ENCODE peak calls at places on chromosomes 11 and 22, in four cellular contexts. One of them, this sample, is unnamed.
A peak's percentile ranks its signal among the peaks of the same experiment; 100 is the strongest.

GRCh38 chr22:37749831-37750595 is 53.2 kb downstream of the TRIOBP start:
- DNase-seq in epithelial cell of esophagus: peak; percentile 98
- DNase-seq in pancreas: no peak
- DNase-seq in neural crest cell: no peak
- DNase-seq in this sample: peak; percentile 88

GRCh38 chr11:11382858-11383532 is 29.9 kb upstream of the CSNK2A3 start:
- DNase-seq in epithelial cell of esophagus: no peak
- DNase-seq in pancreas: no peak
- DNase-seq in neural crest cell: no peak
- DNase-seq in this sample: no peak

GRCh38 chr11:35822815-35823495 is 120.9 kb upstream of the LDLRAD3 start:
- DNase-seq in epithelial cell of esophagus: no peak
- DNase-seq in pancreas: no peak
- DNase-seq in neural crest cell: no peak
- DNase-seq in this sample: no peak

GRCh38 chr22:29310863-29311339 is 4.5 kb downstream of the GAS2L1 start:
- DNase-seq in epithelial cell of esophagus: peak; percentile 96
- DNase-seq in pancreas: peak; percentile 97
- DNase-seq in neural crest cell: peak; percentile 58
- DNase-seq in this sample: peak; percentile 97

GRCh38 chr11:46381046-46381835 is at the start of gene MDK:
- DNase-seq in epithelial cell of esophagus: no peak
- DNase-seq in pancreas: peak; percentile 35
- DNase-seq in neural crest cell: peak; percentile 56
- DNase-seq in this sample: no peak

GRCh38 chr11:8361206-8361605 is 97.5 kb upstream of the LMO1 start:
- DNase-seq in epithelial cell of esophagus: no peak
- DNase-seq in pancreas: no peak
- DNase-seq in neural crest cell: no peak
- DNase-seq in this sample: peak; percentile 30

GRCh38 chr11:72758690-72759389 is 6.6 kb upstream of the ARAP1 start:
- DNase-seq in epithelial cell of esophagus: no peak
- DNase-seq in pancreas: peak; percentile 48
- DNase-seq in neural crest cell: no peak
- DNase-seq in this sample: no peak

GRCh38 chr11:64207247-64208085 is 945 bp downstream of the FERMT3 start:
- DNase-seq in epithelial cell of esophagus: no peak
- DNase-seq in pancreas: no peak
- DNase-seq in neural crest cell: no peak
- DNase-seq in this sample: no peak

DNA sequence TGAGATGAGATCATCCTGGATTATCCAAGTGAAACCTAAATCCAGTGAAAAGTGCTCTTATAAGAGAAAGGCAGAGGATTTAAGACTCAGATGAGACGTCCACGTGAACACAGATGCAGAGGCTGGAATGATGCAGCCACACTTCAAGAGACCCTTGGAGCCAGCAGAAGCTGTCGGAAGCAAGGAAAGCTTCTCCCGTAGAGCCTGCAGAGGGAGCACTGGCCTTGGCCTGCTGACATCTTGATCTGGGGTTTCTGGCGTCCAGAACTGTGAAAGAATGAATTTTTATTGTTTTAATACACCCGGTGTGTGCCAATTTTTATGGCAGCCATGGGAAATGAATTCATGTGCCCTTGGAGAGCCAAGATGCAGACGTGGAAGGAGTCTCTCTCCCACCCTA is 407.0 kb upstream of the B3GAT1 start:
- DNase-seq in epithelial cell of esophagus: no peak
- DNase-seq in pancreas: no peak
- DNase-seq in neural crest cell: no peak
- DNase-seq in this sample: no peak
- TF ChIP-seq CTCF in epithelial cell of esophagus: no peak
- TF ChIP-seq CTCF in pancreas: no peak
- TF ChIP-seq CTCF in neural crest cell: peak; percentile 31
- TF ChIP-seq CTCF in this sample: no peak

GRCh38 chr11:97254790-97255189 is 865.0 kb downstream of the JRKL start:
- DNase-seq in epithelial cell of esophagus: no peak
- DNase-seq in pancreas: no peak
- DNase-seq in neural crest cell: no peak
- DNase-seq in this sample: no peak

GRCh38 chr11:97259434-97259833 is 869.6 kb downstream of the JRKL start:
- DNase-seq in epithelial cell of esophagus: no peak
- DNase-seq in pancreas: no peak
- DNase-seq in neural crest cell: no peak
- DNase-seq in this sample: no peak

GRCh38 chr11:97259884-97260283 is 870.1 kb downstream of the JRKL start:
- DNase-seq in epithelial cell of esophagus: no peak
- DNase-seq in pancreas: no peak
- DNase-seq in neural crest cell: no peak
- DNase-seq in this sample: no peak
- TF ChIP-seq CTCF in epithelial cell of esophagus: no peak
- TF ChIP-seq CTCF in pancreas: no peak
- TF ChIP-seq CTCF in neural crest cell: peak; percentile 44
- TF ChIP-seq CTCF in this sample: peak; percentile 8

DNA sequence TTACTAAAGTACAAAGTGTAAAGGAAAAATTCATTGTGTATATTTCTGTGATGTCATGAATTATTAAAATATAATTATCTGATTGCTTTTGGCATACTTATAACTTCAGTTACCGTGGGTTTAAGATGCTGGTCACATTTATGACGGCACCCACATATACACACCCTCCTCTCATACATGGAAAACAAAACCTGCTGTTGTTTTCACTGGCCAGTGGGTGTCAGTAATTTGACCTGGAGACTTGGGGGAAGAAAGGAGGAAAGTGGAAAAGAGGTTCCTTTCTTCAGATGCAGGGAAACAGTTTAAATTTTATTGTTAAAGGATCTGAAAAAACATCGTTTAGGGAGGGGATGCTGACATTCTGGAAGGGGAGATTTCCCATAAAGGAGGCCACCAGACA is 742 bp upstream of the BBOX1 start:
- DNase-seq in epithelial cell of esophagus: no peak
- DNase-seq in pancreas: no peak
- DNase-seq in neural crest cell: no peak
- DNase-seq in this sample: no peak
- TF ChIP-seq CTCF in epithelial cell of esophagus: peak; percentile 24
- TF ChIP-seq CTCF in pancreas: no peak
- TF ChIP-seq CTCF in neural crest cell: no peak
- TF ChIP-seq CTCF in this sample: peak; percentile 33

GRCh38 chr22:22219140-22219996 is 25.2 kb upstream of the VPREB1 start:
- DNase-seq in epithelial cell of esophagus: no peak
- DNase-seq in pancreas: no peak
- DNase-seq in neural crest cell: no peak
- DNase-seq in this sample: no peak
- TF ChIP-seq CTCF in epithelial cell of esophagus: no peak
- TF ChIP-seq CTCF in pancreas: no peak
- TF ChIP-seq CTCF in neural crest cell: no peak
- TF ChIP-seq CTCF in this sample: no peak

GRCh38 chr22:30866811-30867271 is 101.7 kb downstream of the MORC2 start:
- DNase-seq in epithelial cell of esophagus: no peak
- DNase-seq in pancreas: no peak
- DNase-seq in neural crest cell: no peak
- DNase-seq in this sample: peak; percentile 45
- TF ChIP-seq CTCF in epithelial cell of esophagus: no peak
- TF ChIP-seq CTCF in pancreas: no peak
- TF ChIP-seq CTCF in neural crest cell: peak; percentile 26
- TF ChIP-seq CTCF in this sample: no peak

DNA sequence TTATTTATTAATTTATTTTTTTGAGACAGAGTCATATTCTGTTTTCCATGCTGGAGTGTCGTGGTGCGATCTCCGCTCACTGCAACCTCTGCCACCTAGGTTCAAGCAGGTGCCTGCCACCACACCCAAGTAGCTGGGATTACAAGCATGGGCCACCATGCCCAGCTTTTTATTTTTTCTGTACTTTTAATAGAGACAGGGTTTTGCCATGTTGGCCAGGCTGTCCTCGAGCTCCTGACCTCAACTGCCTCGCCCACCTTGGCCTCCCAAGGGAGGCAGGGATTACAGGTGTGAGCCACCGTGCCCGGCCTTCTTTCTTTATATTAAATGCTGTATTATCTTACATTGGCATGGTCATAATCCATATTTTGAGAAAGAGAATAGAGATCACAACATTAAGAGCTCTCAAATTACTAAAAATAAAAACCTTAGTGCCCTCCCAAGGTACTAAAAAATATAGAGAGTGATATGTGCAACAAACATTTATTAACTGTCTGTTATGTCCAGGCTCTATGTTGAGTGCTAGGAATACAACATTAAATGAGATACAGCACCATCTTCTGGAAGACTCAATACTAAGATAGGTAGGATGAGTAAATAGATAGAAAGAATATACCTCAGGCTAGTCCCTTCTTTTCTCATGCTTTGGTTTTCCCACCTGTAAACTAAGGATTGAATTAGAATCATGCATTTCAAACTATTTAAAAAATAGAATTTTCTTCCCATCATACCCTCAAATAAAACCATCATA is 84.1 kb downstream of the BBOX1 start:
- DNase-seq in epithelial cell of esophagus: peak; percentile 53
- DNase-seq in pancreas: no peak
- DNase-seq in neural crest cell: no peak
- DNase-seq in this sample: no peak
- TF ChIP-seq CTCF in epithelial cell of esophagus: peak; percentile 37
- TF ChIP-seq CTCF in pancreas: no peak
- TF ChIP-seq CTCF in neural crest cell: no peak
- TF ChIP-seq CTCF in this sample: peak; percentile 60

GRCh38 chr22:30575011-30575671 is 676 bp upstream of the GAL3ST1 start:
- DNase-seq in epithelial cell of esophagus: no peak
- DNase-seq in pancreas: peak; percentile 63
- DNase-seq in neural crest cell: no peak
- DNase-seq in this sample: no peak
- TF ChIP-seq CTCF in epithelial cell of esophagus: peak; percentile 28
- TF ChIP-seq CTCF in pancreas: no peak
- TF ChIP-seq CTCF in neural crest cell: peak; percentile 27
- TF ChIP-seq CTCF in this sample: no peak

DNA sequence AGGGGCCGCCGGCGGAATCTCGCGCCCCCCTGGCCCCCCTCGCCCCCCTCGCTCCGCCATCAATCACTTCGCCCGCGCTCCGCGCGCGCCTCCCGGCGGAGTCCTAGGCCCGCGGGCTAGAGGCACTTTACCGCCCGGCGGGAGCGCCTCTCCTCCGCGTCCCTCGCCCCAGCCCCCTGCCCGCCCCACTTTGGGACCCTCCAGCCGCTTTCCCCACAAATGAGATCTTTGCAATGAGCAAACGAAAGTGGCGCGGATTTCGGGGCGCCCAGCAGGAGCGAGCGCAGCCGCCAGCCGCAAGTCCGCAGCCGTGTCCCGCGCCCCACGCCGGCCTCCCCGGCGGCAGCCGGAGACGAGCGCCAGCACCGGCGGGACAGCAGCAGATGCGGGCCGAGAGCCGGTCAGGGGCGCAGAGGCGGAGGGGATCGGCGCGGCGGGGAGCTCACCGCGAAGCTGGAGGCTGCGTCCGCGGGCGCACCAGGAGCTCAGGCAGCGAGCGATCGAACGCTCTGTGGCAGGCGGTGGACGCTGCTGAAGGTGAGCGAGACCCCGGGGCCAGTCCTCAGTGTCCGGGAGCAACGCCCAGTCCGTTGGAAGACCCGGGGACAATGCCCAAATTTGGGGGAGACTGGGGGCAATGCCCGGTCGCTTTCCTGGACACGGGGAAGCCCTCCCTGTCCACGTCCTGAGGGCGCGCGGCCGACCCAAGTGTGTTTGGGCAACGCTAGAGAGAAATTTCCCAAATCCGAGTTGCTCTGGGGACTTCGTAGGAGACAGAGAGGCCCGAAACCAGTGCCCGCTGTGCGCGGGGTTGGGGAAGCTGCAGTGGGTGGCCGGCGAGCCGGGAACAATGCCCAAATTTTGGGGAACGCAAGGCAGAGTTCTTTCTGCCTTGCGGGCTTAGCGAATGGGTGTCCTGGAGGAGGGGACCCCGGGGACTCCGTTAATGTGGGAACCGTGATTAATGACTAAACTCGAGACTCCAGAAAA is 1.5 kb upstream of the IGF2 start:
- DNase-seq in epithelial cell of esophagus: no peak
- DNase-seq in pancreas: no peak
- DNase-seq in neural crest cell: no peak
- DNase-seq in this sample: no peak
- TF ChIP-seq CTCF in epithelial cell of esophagus: no peak
- TF ChIP-seq CTCF in pancreas: no peak
- TF ChIP-seq CTCF in neural crest cell: no peak
- TF ChIP-seq CTCF in this sample: no peak